ENCODE peak calls at places on chromosomes 11 and 22, in eight cellular contexts. One of them, this sample, is unnamed.

GRCh38 chr22:45430871-45431270 is 17.4 kb downstream of the RIBC2 start:
- DNase-seq in GM12891: no peak
- DNase-seq in transverse colon: no peak
- DNase-seq in body of pancreas: no peak
- DNase-seq in A549: no peak
- DNase-seq in IMR-90: no peak
- DNase-seq in adrenal gland: no peak
- DNase-seq in tibial nerve: no peak
- DNase-seq in this sample: no peak

GRCh38 chr11:34537636-34538035 is 24.0 kb upstream of the ELF5 start:
- DNase-seq in GM12891: no peak
- DNase-seq in transverse colon: no peak
- DNase-seq in body of pancreas: no peak
- DNase-seq in A549: no peak
- DNase-seq in IMR-90: no peak
- DNase-seq in adrenal gland: no peak
- DNase-seq in tibial nerve: no peak
- DNase-seq in this sample: no peak

GRCh38 chr22:22397292-22397870 is 111.2 kb downstream of the ZNF280B start:
- DNase-seq in GM12891: no peak
- DNase-seq in transverse colon: no peak
- DNase-seq in body of pancreas: no peak
- DNase-seq in A549: peak; percentile 37
- DNase-seq in IMR-90: no peak
- DNase-seq in adrenal gland: peak; percentile 66
- DNase-seq in tibial nerve: peak; percentile 36
- DNase-seq in this sample: no peak

GRCh38 chr11:69512790-69513189 is 31.3 kb downstream of the LINC01488 start:
- DNase-seq in GM12891: no peak
- DNase-seq in transverse colon: no peak
- DNase-seq in body of pancreas: no peak
- DNase-seq in A549: no peak
- DNase-seq in IMR-90: no peak
- DNase-seq in adrenal gland: peak; percentile 4
- DNase-seq in tibial nerve: no peak
- DNase-seq in this sample: no peak

GRCh38 chr11:131042711-131043110 is 126.4 kb upstream of the SNX19 start:
- DNase-seq in GM12891: no peak
- DNase-seq in transverse colon: no peak
- DNase-seq in body of pancreas: no peak
- DNase-seq in A549: no peak
- DNase-seq in IMR-90: no peak
- DNase-seq in adrenal gland: no peak
- DNase-seq in tibial nerve: no peak
- DNase-seq in this sample: no peak

GRCh38 chr11:58801302-58801701 is 43.2 kb downstream of the GLYATL2 start:
- DNase-seq in GM12891: no peak
- DNase-seq in transverse colon: no peak
- DNase-seq in body of pancreas: no peak
- DNase-seq in A549: no peak
- DNase-seq in IMR-90: no peak
- DNase-seq in adrenal gland: no peak
- DNase-seq in tibial nerve: no peak
- DNase-seq in this sample: no peak

GRCh38 chr22:29217827-29218757 is 12.4 kb downstream of the EMID1 start:
- DNase-seq in GM12891: peak; percentile 13
- DNase-seq in transverse colon: no peak
- DNase-seq in body of pancreas: no peak
- DNase-seq in A549: no peak
- DNase-seq in IMR-90: no peak
- DNase-seq in adrenal gland: no peak
- DNase-seq in tibial nerve: no peak
- DNase-seq in this sample: no peak

GRCh38 chr11:36775157-36775556 is 177.1 kb upstream of the RAG2 start:
- DNase-seq in GM12891: no peak
- DNase-seq in transverse colon: no peak
- DNase-seq in body of pancreas: no peak
- DNase-seq in A549: no peak
- DNase-seq in IMR-90: no peak
- DNase-seq in adrenal gland: no peak
- DNase-seq in tibial nerve: no peak
- DNase-seq in this sample: no peak

GRCh38 chr11:1291295-1292017 is 18.0 kb downstream of the TOLLIP start:
- DNase-seq in GM12891: no peak
- DNase-seq in transverse colon: peak; percentile 4
- DNase-seq in body of pancreas: no peak
- DNase-seq in A549: no peak
- DNase-seq in IMR-90: no peak
- DNase-seq in adrenal gland: no peak
- DNase-seq in tibial nerve: no peak
- DNase-seq in this sample: no peak

GRCh38 chr11:83610996-83611395 is 324.8 kb upstream of the CCDC90B start:
- DNase-seq in GM12891: no peak
- DNase-seq in transverse colon: no peak
- DNase-seq in body of pancreas: no peak
- DNase-seq in A549: no peak
- DNase-seq in IMR-90: no peak
- DNase-seq in adrenal gland: no peak
- DNase-seq in tibial nerve: no peak
- DNase-seq in this sample: no peak

GRCh38 chr11:13297917-13298356 is 20.3 kb downstream of the BMAL1 start:
- DNase-seq in GM12891: no peak
- DNase-seq in transverse colon: no peak
- DNase-seq in body of pancreas: no peak
- DNase-seq in A549: no peak
- DNase-seq in IMR-90: no peak
- DNase-seq in adrenal gland: no peak
- DNase-seq in tibial nerve: no peak
- DNase-seq in this sample: no peak

GRCh38 chr22:23234409-23235161 is 54.3 kb downstream of the BCR start:
- DNase-seq in GM12891: no peak
- DNase-seq in transverse colon: no peak
- DNase-seq in body of pancreas: no peak
- DNase-seq in A549: no peak
- DNase-seq in IMR-90: no peak
- DNase-seq in adrenal gland: no peak
- DNase-seq in tibial nerve: no peak
- DNase-seq in this sample: peak; percentile 7

GRCh38 chr22:50207383-50208031 is 6.7 kb downstream of the SELENOO start:
- DNase-seq in GM12891: no peak
- DNase-seq in transverse colon: peak; percentile 8
- DNase-seq in body of pancreas: no peak
- DNase-seq in A549: no peak
- DNase-seq in IMR-90: no peak
- DNase-seq in adrenal gland: no peak
- DNase-seq in tibial nerve: no peak
- DNase-seq in this sample: peak; percentile 60

GRCh38 chr11:629237-629583 is 2.2 kb upstream of the SCT start:
- DNase-seq in GM12891: no peak
- DNase-seq in transverse colon: no peak
- DNase-seq in body of pancreas: no peak
- DNase-seq in A549: no peak
- DNase-seq in IMR-90: no peak
- DNase-seq in adrenal gland: no peak
- DNase-seq in tibial nerve: no peak
- DNase-seq in this sample: peak; percentile 27

GRCh38 chr22:38017272-38017920 is 33.0 kb upstream of the SOX10 start:
- DNase-seq in GM12891: no peak
- DNase-seq in transverse colon: peak; percentile 75
- DNase-seq in body of pancreas: peak; percentile 74
- DNase-seq in A549: no peak
- DNase-seq in IMR-90: peak; percentile 52
- DNase-seq in adrenal gland: peak; percentile 94
- DNase-seq in tibial nerve: peak; percentile 75
- DNase-seq in this sample: peak; percentile 84

GRCh38 chr11:3855808-3856491 is 486 bp downstream of the STIM1 start:
- DNase-seq in GM12891: no peak
- DNase-seq in transverse colon: peak; percentile 57
- DNase-seq in body of pancreas: peak; percentile 51
- DNase-seq in A549: peak; percentile 49
- DNase-seq in IMR-90: no peak
- DNase-seq in adrenal gland: no peak
- DNase-seq in tibial nerve: no peak
- DNase-seq in this sample: no peak

GRCh38 chr11:61733120-61733978 is 19.1 kb upstream of the MYRF start:
- DNase-seq in GM12891: peak; percentile 99
- DNase-seq in transverse colon: peak; percentile 89
- DNase-seq in body of pancreas: peak; percentile 92
- DNase-seq in A549: peak; percentile 95
- DNase-seq in IMR-90: peak; percentile 80
- DNase-seq in adrenal gland: peak; percentile 87
- DNase-seq in tibial nerve: peak; percentile 83
- DNase-seq in this sample: peak; percentile 83
- TF ChIP-seq POLR2A in GM12891: no peak
- TF ChIP-seq POLR2A in transverse colon: no peak
- TF ChIP-seq POLR2A in body of pancreas: no peak
- TF ChIP-seq POLR2A in A549: no peak
- TF ChIP-seq POLR2A in IMR-90: no peak
- TF ChIP-seq POLR2A in adrenal gland: no peak
- TF ChIP-seq POLR2A in tibial nerve: no peak
- TF ChIP-seq POLR2A in this sample: no peak

DNA sequence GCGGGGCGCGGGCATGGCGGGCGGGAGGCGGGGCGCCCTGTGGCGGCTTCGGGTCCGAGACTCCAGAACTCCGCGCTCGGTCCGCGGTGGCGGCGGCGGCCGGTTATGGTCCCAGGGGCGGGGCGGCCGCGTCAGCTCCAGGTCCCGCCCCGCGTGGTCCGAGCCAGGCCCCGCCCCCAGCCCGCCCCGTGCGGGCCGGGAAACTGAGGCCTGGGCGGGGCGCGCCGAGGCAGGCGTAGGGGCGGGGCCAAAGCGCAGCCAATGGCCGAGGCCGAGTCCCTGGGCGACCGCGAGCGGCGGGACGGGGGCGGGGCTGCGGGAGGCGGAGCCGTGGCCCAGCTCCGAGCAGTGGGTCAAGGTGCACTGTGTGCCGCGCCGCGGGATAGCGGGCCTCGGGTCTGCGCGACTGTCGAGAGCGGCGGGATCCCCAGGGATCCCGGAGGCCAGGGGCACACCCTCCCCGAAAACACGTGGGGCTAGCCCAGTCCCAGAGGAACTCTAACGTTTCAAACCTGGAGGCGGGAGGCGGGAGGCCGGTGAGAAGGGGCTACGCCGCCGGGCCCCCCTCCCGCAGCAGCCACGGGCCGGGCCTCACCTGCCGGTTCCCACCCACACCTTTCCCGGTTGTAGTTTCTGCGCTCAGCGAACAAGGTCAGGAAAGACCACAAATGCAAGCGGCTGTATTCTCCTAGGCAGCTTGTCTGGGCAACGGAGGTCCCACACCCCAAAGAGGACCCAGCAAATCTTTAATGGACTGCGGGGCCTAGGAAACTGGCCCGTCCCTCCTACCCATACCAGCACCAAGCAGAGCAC is at the start of gene SLC25A1:
- DNase-seq in GM12891: peak; percentile 95
- DNase-seq in transverse colon: peak; percentile 96
- DNase-seq in body of pancreas: peak; percentile 98
- DNase-seq in A549: peak; percentile 72
- DNase-seq in IMR-90: peak; percentile 80
- DNase-seq in adrenal gland: peak; percentile 94
- DNase-seq in tibial nerve: peak; percentile 88
- DNase-seq in this sample: peak; percentile 93
- TF ChIP-seq POLR2A in GM12891: no peak
- TF ChIP-seq POLR2A in transverse colon: peak; percentile 63
- TF ChIP-seq POLR2A in body of pancreas: peak; percentile 54
- TF ChIP-seq POLR2A in A549: peak; percentile 59
- TF ChIP-seq POLR2A in IMR-90: peak; percentile 56
- TF ChIP-seq POLR2A in adrenal gland: no peak
- TF ChIP-seq POLR2A in tibial nerve: peak; percentile 93
- TF ChIP-seq POLR2A in this sample: no peak

DNA sequence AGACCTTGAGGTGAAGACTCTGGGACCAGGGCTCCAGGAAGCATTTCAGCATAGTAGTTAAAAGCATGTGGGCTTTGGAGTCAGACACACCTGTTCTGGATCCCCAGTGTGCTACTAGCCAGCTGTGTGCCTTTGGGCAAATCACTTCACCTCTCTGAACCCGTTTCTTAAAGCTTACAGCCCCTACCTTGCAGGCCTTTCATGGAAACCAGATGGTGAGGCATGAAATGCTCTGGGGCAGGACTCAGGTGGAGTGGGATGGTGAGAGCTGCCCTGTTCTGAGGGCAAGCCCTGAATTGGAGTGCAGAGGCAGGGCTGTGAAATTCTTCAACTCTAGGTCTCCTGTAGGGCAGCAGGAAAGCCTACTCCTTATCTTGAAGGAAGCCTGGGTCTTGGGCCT is 10.5 kb downstream of the UCP2 start:
- DNase-seq in GM12891: no peak
- DNase-seq in transverse colon: no peak
- DNase-seq in body of pancreas: no peak
- DNase-seq in A549: no peak
- DNase-seq in IMR-90: no peak
- DNase-seq in adrenal gland: no peak
- DNase-seq in tibial nerve: no peak
- DNase-seq in this sample: no peak
- TF ChIP-seq POLR2A in GM12891: peak; percentile 2
- TF ChIP-seq POLR2A in transverse colon: no peak
- TF ChIP-seq POLR2A in body of pancreas: no peak
- TF ChIP-seq POLR2A in A549: no peak
- TF ChIP-seq POLR2A in IMR-90: no peak
- TF ChIP-seq POLR2A in adrenal gland: no peak
- TF ChIP-seq POLR2A in tibial nerve: no peak
- TF ChIP-seq POLR2A in this sample: no peak

GRCh38 chr11:75479598-75479986 is 46.1 kb downstream of the GDPD5 start:
- DNase-seq in GM12891: no peak
- DNase-seq in transverse colon: no peak
- DNase-seq in body of pancreas: no peak
- DNase-seq in A549: no peak
- DNase-seq in IMR-90: no peak
- DNase-seq in adrenal gland: no peak
- DNase-seq in tibial nerve: no peak
- DNase-seq in this sample: no peak
- TF ChIP-seq POLR2A in GM12891: no peak
- TF ChIP-seq POLR2A in transverse colon: no peak
- TF ChIP-seq POLR2A in body of pancreas: no peak
- TF ChIP-seq POLR2A in A549: no peak
- TF ChIP-seq POLR2A in IMR-90: no peak
- TF ChIP-seq POLR2A in adrenal gland: no peak
- TF ChIP-seq POLR2A in tibial nerve: no peak
- TF ChIP-seq POLR2A in this sample: no peak

GRCh38 chr11:118435893-118436624 is at the start of gene KMT2A:
- DNase-seq in GM12891: peak; percentile 77
- DNase-seq in transverse colon: peak; percentile 98
- DNase-seq in body of pancreas: peak; percentile 98
- DNase-seq in A549: peak; percentile 76
- DNase-seq in IMR-90: peak; percentile 95
- DNase-seq in adrenal gland: peak; percentile 99
- DNase-seq in tibial nerve: peak; percentile 96
- DNase-seq in this sample: peak; percentile 98
- TF ChIP-seq POLR2A in GM12891: peak; percentile 16
- TF ChIP-seq POLR2A in transverse colon: no peak
- TF ChIP-seq POLR2A in body of pancreas: peak; percentile 61
- TF ChIP-seq POLR2A in A549: peak; percentile 63
- TF ChIP-seq POLR2A in IMR-90: no peak
- TF ChIP-seq POLR2A in adrenal gland: peak; percentile 11
- TF ChIP-seq POLR2A in tibial nerve: peak; percentile 56
- TF ChIP-seq POLR2A in this sample: no peak

GRCh38 chr11:71998649-71999310 is at the start of gene IL18BP:
- DNase-seq in GM12891: peak; percentile 58
- DNase-seq in transverse colon: peak; percentile 39
- DNase-seq in body of pancreas: no peak
- DNase-seq in A549: no peak
- DNase-seq in IMR-90: no peak
- DNase-seq in adrenal gland: no peak
- DNase-seq in tibial nerve: no peak
- DNase-seq in this sample: peak; percentile 51
- TF ChIP-seq POLR2A in GM12891: no peak
- TF ChIP-seq POLR2A in transverse colon: no peak
- TF ChIP-seq POLR2A in body of pancreas: no peak
- TF ChIP-seq POLR2A in A549: no peak
- TF ChIP-seq POLR2A in IMR-90: no peak
- TF ChIP-seq POLR2A in adrenal gland: no peak
- TF ChIP-seq POLR2A in tibial nerve: no peak
- TF ChIP-seq POLR2A in this sample: no peak

This sample was measured in heart left ventricle.